ENCODE peak calls at places on chromosomes 1 and 21, in four cellular contexts. One of them, this sample, is unnamed.
A peak's percentile ranks its signal among the peaks of the same experiment; 100 is the strongest.

GRCh38 chr1:37513795-37514349 is 694 bp downstream of the MEAF6 start:
- DNase-seq in stimulated activated CD8-positive, alpha-beta memory T cell treated with anti-CD3 and anti-CD28 coated beads, Interleukin-7, amount 100 ng/mL, for 1 hour: peak; percentile 8
- DNase-seq in iPS-NIHi11: peak; percentile 77
- DNase-seq in GM12892: peak; percentile 38
- DNase-seq in this sample: no peak

GRCh38 chr21:28429161-28429560 is 563.5 kb downstream of the LTN1 start:
- DNase-seq in stimulated activated CD8-positive, alpha-beta memory T cell treated with anti-CD3 and anti-CD28 coated beads, Interleukin-7, amount 100 ng/mL, for 1 hour: no peak
- DNase-seq in iPS-NIHi11: no peak
- DNase-seq in GM12892: no peak
- DNase-seq in this sample: no peak

GRCh38 chr1:18735369-18735997 is 104.8 kb downstream of the PAX7 start:
- DNase-seq in stimulated activated CD8-positive, alpha-beta memory T cell treated with anti-CD3 and anti-CD28 coated beads, Interleukin-7, amount 100 ng/mL, for 1 hour: no peak
- DNase-seq in iPS-NIHi11: no peak
- DNase-seq in GM12892: no peak
- DNase-seq in this sample: no peak

GRCh38 chr1:35243681-35244080 is 24.8 kb upstream of the ZMYM4 start:
- DNase-seq in stimulated activated CD8-positive, alpha-beta memory T cell treated with anti-CD3 and anti-CD28 coated beads, Interleukin-7, amount 100 ng/mL, for 1 hour: no peak
- DNase-seq in iPS-NIHi11: no peak
- DNase-seq in GM12892: no peak
- DNase-seq in this sample: no peak

GRCh38 chr1:187960125-187960638 is 1131.4 kb downstream of the PLA2G4A start:
- DNase-seq in stimulated activated CD8-positive, alpha-beta memory T cell treated with anti-CD3 and anti-CD28 coated beads, Interleukin-7, amount 100 ng/mL, for 1 hour: no peak
- DNase-seq in iPS-NIHi11: no peak
- DNase-seq in GM12892: no peak
- DNase-seq in this sample: no peak

GRCh38 chr1:204344665-204345064 is 15.1 kb downstream of the PLEKHA6 start:
- DNase-seq in stimulated activated CD8-positive, alpha-beta memory T cell treated with anti-CD3 and anti-CD28 coated beads, Interleukin-7, amount 100 ng/mL, for 1 hour: no peak
- DNase-seq in iPS-NIHi11: no peak
- DNase-seq in GM12892: no peak
- DNase-seq in this sample: no peak

GRCh38 chr1:179754031-179754624 is 11.0 kb downstream of the FAM163A start:
- DNase-seq in stimulated activated CD8-positive, alpha-beta memory T cell treated with anti-CD3 and anti-CD28 coated beads, Interleukin-7, amount 100 ng/mL, for 1 hour: no peak
- DNase-seq in iPS-NIHi11: no peak
- DNase-seq in GM12892: no peak
- DNase-seq in this sample: peak; percentile 65

GRCh38 chr1:67534627-67535065 is 104.4 kb upstream of the SERBP1 start:
- DNase-seq in stimulated activated CD8-positive, alpha-beta memory T cell treated with anti-CD3 and anti-CD28 coated beads, Interleukin-7, amount 100 ng/mL, for 1 hour: no peak
- DNase-seq in iPS-NIHi11: no peak
- DNase-seq in GM12892: no peak
- DNase-seq in this sample: peak; percentile 8

GRCh38 chr1:154971341-154971998 is 923 bp upstream of the SHC1 start:
- DNase-seq in stimulated activated CD8-positive, alpha-beta memory T cell treated with anti-CD3 and anti-CD28 coated beads, Interleukin-7, amount 100 ng/mL, for 1 hour: no peak
- DNase-seq in iPS-NIHi11: no peak
- DNase-seq in GM12892: no peak
- DNase-seq in this sample: no peak

GRCh38 chr1:92820024-92820423 is 11.8 kb upstream of the RPL5 start:
- DNase-seq in stimulated activated CD8-positive, alpha-beta memory T cell treated with anti-CD3 and anti-CD28 coated beads, Interleukin-7, amount 100 ng/mL, for 1 hour: no peak
- DNase-seq in iPS-NIHi11: no peak
- DNase-seq in GM12892: no peak
- DNase-seq in this sample: no peak

GRCh38 chr1:155640367-155640766 is 30.3 kb downstream of the MSTO1 start:
- DNase-seq in stimulated activated CD8-positive, alpha-beta memory T cell treated with anti-CD3 and anti-CD28 coated beads, Interleukin-7, amount 100 ng/mL, for 1 hour: no peak
- DNase-seq in iPS-NIHi11: no peak
- DNase-seq in GM12892: no peak
- DNase-seq in this sample: no peak

GRCh38 chr1:87115317-87115885 is 201.0 kb downstream of the HS2ST1 start:
- DNase-seq in stimulated activated CD8-positive, alpha-beta memory T cell treated with anti-CD3 and anti-CD28 coated beads, Interleukin-7, amount 100 ng/mL, for 1 hour: no peak
- DNase-seq in iPS-NIHi11: no peak
- DNase-seq in GM12892: no peak
- DNase-seq in this sample: peak; percentile 82

GRCh38 chr1:56216173-56216572 is 363.2 kb downstream of the PLPP3 start:
- DNase-seq in stimulated activated CD8-positive, alpha-beta memory T cell treated with anti-CD3 and anti-CD28 coated beads, Interleukin-7, amount 100 ng/mL, for 1 hour: no peak
- DNase-seq in iPS-NIHi11: no peak
- DNase-seq in GM12892: no peak
- DNase-seq in this sample: peak; percentile 70

GRCh38 chr1:223137402-223138100 is 5.5 kb downstream of the TLR5 start:
- DNase-seq in stimulated activated CD8-positive, alpha-beta memory T cell treated with anti-CD3 and anti-CD28 coated beads, Interleukin-7, amount 100 ng/mL, for 1 hour: no peak
- DNase-seq in iPS-NIHi11: no peak
- DNase-seq in GM12892: no peak
- DNase-seq in this sample: peak; percentile 85

GRCh38 chr1:244837597-244838258 is 2.3 kb downstream of the COX20 start:
- DNase-seq in stimulated activated CD8-positive, alpha-beta memory T cell treated with anti-CD3 and anti-CD28 coated beads, Interleukin-7, amount 100 ng/mL, for 1 hour: no peak
- DNase-seq in iPS-NIHi11: no peak
- DNase-seq in GM12892: no peak
- DNase-seq in this sample: no peak

GRCh38 chr1:156591432-156592157 is at the start of gene NAXE:
- DNase-seq in stimulated activated CD8-positive, alpha-beta memory T cell treated with anti-CD3 and anti-CD28 coated beads, Interleukin-7, amount 100 ng/mL, for 1 hour: peak; percentile 37
- DNase-seq in iPS-NIHi11: peak; percentile 94
- DNase-seq in GM12892: peak; percentile 84
- DNase-seq in this sample: peak; percentile 38

GRCh38 chr1:225820522-225821120 is 10.7 kb downstream of the EPHX1 start:
- DNase-seq in stimulated activated CD8-positive, alpha-beta memory T cell treated with anti-CD3 and anti-CD28 coated beads, Interleukin-7, amount 100 ng/mL, for 1 hour: no peak
- DNase-seq in iPS-NIHi11: no peak
- DNase-seq in GM12892: no peak
- DNase-seq in this sample: peak; percentile 50

GRCh38 chr1:230281531-230281930 is 144.6 kb downstream of the PGBD5 start:
- DNase-seq in stimulated activated CD8-positive, alpha-beta memory T cell treated with anti-CD3 and anti-CD28 coated beads, Interleukin-7, amount 100 ng/mL, for 1 hour: no peak
- DNase-seq in iPS-NIHi11: no peak
- DNase-seq in GM12892: no peak
- DNase-seq in this sample: no peak

GRCh38 chr1:30664103-30664755 is 59.2 kb downstream of the MATN1 start:
- DNase-seq in stimulated activated CD8-positive, alpha-beta memory T cell treated with anti-CD3 and anti-CD28 coated beads, Interleukin-7, amount 100 ng/mL, for 1 hour: no peak
- DNase-seq in iPS-NIHi11: no peak
- DNase-seq in GM12892: no peak
- DNase-seq in this sample: no peak

GRCh38 chr1:39852876-39853275 is 30.4 kb downstream of the TRIT1 start:
- DNase-seq in stimulated activated CD8-positive, alpha-beta memory T cell treated with anti-CD3 and anti-CD28 coated beads, Interleukin-7, amount 100 ng/mL, for 1 hour: no peak
- DNase-seq in iPS-NIHi11: no peak
- DNase-seq in GM12892: no peak
- DNase-seq in this sample: no peak

GRCh38 chr1:94731891-94732290 is 88.3 kb upstream of the SLC44A3 start:
- DNase-seq in stimulated activated CD8-positive, alpha-beta memory T cell treated with anti-CD3 and anti-CD28 coated beads, Interleukin-7, amount 100 ng/mL, for 1 hour: no peak
- DNase-seq in iPS-NIHi11: no peak
- DNase-seq in GM12892: no peak
- DNase-seq in this sample: no peak

GRCh38 chr1:182996816-182997215 is 26.4 kb upstream of the LAMC1 start:
- DNase-seq in stimulated activated CD8-positive, alpha-beta memory T cell treated with anti-CD3 and anti-CD28 coated beads, Interleukin-7, amount 100 ng/mL, for 1 hour: no peak
- DNase-seq in iPS-NIHi11: no peak
- DNase-seq in GM12892: no peak
- DNase-seq in this sample: no peak

GRCh38 chr1:39676951-39677350 is 5.0 kb upstream of the NT5C1A start:
- DNase-seq in stimulated activated CD8-positive, alpha-beta memory T cell treated with anti-CD3 and anti-CD28 coated beads, Interleukin-7, amount 100 ng/mL, for 1 hour: no peak
- DNase-seq in iPS-NIHi11: no peak
- DNase-seq in GM12892: no peak
- DNase-seq in this sample: no peak

GRCh38 chr1:162856260-162856659 is 4.7 kb downstream of the CCDC190 start:
- DNase-seq in stimulated activated CD8-positive, alpha-beta memory T cell treated with anti-CD3 and anti-CD28 coated beads, Interleukin-7, amount 100 ng/mL, for 1 hour: no peak
- DNase-seq in iPS-NIHi11: no peak
- DNase-seq in GM12892: no peak
- DNase-seq in this sample: peak; percentile 91

GRCh38 chr1:210597555-210598134 is 268.9 kb downstream of the HHAT start:
- DNase-seq in stimulated activated CD8-positive, alpha-beta memory T cell treated with anti-CD3 and anti-CD28 coated beads, Interleukin-7, amount 100 ng/mL, for 1 hour: no peak
- DNase-seq in iPS-NIHi11: no peak
- DNase-seq in GM12892: no peak
- DNase-seq in this sample: peak; percentile 78

GRCh38 chr1:38858833-38859560 is 575 bp downstream of the RRAGC start:
- DNase-seq in stimulated activated CD8-positive, alpha-beta memory T cell treated with anti-CD3 and anti-CD28 coated beads, Interleukin-7, amount 100 ng/mL, for 1 hour: no peak
- DNase-seq in iPS-NIHi11: peak; percentile 45
- DNase-seq in GM12892: peak; percentile 38
- DNase-seq in this sample: peak; percentile 46

GRCh38 chr1:234699795-234700665 is 90.1 kb upstream of the IRF2BP2 start:
- DNase-seq in stimulated activated CD8-positive, alpha-beta memory T cell treated with anti-CD3 and anti-CD28 coated beads, Interleukin-7, amount 100 ng/mL, for 1 hour: no peak
- DNase-seq in iPS-NIHi11: no peak
- DNase-seq in GM12892: peak; percentile 32
- DNase-seq in this sample: peak; percentile 31

GRCh38 chr1:170701962-170702361 is 38.0 kb downstream of the PRRX1 start:
- DNase-seq in stimulated activated CD8-positive, alpha-beta memory T cell treated with anti-CD3 and anti-CD28 coated beads, Interleukin-7, amount 100 ng/mL, for 1 hour: no peak
- DNase-seq in iPS-NIHi11: no peak
- DNase-seq in GM12892: no peak
- DNase-seq in this sample: no peak

GRCh38 chr1:24692351-24692980 is 49.4 kb downstream of the SRRM1 start:
- DNase-seq in stimulated activated CD8-positive, alpha-beta memory T cell treated with anti-CD3 and anti-CD28 coated beads, Interleukin-7, amount 100 ng/mL, for 1 hour: no peak
- DNase-seq in iPS-NIHi11: no peak
- DNase-seq in GM12892: no peak
- DNase-seq in this sample: no peak

This sample was measured in fibroblast of gingiva.